ENCODE peak calls at places on chromosomes 5 and 9, in four cellular contexts. H is NB4, B is prostate gland, X is breast epithelium. L is an unnamed sample.

GRCh38 chr9:133204335-133204992 is 4.6 kb downstream of the OBP2B start:
- DNase-seq in B (no peak), H (no peak), X (no peak), L (no peak)

GRCh38 chr9:15357050-15357653 is 50.1 kb upstream of the TTC39B start:
- DNase-seq in X (no peak), H (peak), B (no peak), L (peak)

GRCh38 chr9:135179976-135180375 is 92.5 kb downstream of the OLFM1 start:
- DNase-seq in B (no peak), H (no peak), X (no peak), L (no peak)

GRCh38 chr9:69871143-69871834 is 50.7 kb downstream of the CFAP95 start:
- DNase-seq in H (no peak), X (no peak), B (no peak), L (no peak)

GRCh38 chr5:125262782-125263181 is 516.3 kb upstream of the ZNF608 start:
- DNase-seq in H (no peak), B (no peak), X (no peak), L (no peak)

GRCh38 chr5:78000191-78000590 is 224.1 kb upstream of the TBCA start:
- DNase-seq in H (no peak), X (no peak), B (no peak), L (no peak)

GRCh38 chr5:174719211-174719610 is 5.2 kb upstream of the MSX2 start:
- DNase-seq in X (no peak), H (no peak), B (no peak), L (no peak)

GRCh38 chr5:43017438-43017820 is 22.7 kb downstream of the ANXA2R start:
- DNase-seq in H (peak), X (no peak), B (no peak), L (peak)

GRCh38 chr9:70484232-70485130 is 70.0 kb upstream of the KLF9 start:
- DNase-seq in H (peak), B (peak), X (no peak), L (peak)

GRCh38 chr5:8577792-8578191 is 708.8 kb downstream of the MTRR start:
- DNase-seq in X (no peak), B (no peak), H (no peak), L (no peak)

GRCh38 chr9:135902655-135903357 is 4.5 kb downstream of the CAMSAP1 start:
- DNase-seq in B (peak), X (no peak), H (no peak), L (no peak)

GRCh38 chr5:84715686-84716085 is 331.0 kb upstream of the EDIL3 start:
- DNase-seq in B (no peak), X (no peak), H (no peak), L (no peak)

GRCh38 chr5:38802125-38802524 is 43.7 kb upstream of the OSMR start:
- DNase-seq in B (no peak), H (no peak), X (no peak), L (no peak)

GRCh38 chr9:132582786-132583583 is 579 bp downstream of the BARHL1 start:
- DNase-seq in H (no peak), B (no peak), X (no peak), L (no peak)

GRCh38 chr5:125153231-125153630 is 406.8 kb upstream of the ZNF608 start:
- DNase-seq in B (no peak), H (no peak), X (no peak), L (no peak)

GRCh38 chr5:160938532-160938931 is 86.5 kb upstream of the ATP10B start:
- DNase-seq in B (no peak), H (peak), X (no peak), L (no peak)

GRCh38 chr5:172455511-172456061 is 1.3 kb upstream of the SH3PXD2B start:
- DNase-seq in X (no peak), B (no peak), H (no peak), L (no peak)

GRCh38 chr5:57386958-57387357 is 95.7 kb downstream of the ACTBL2 start:
- DNase-seq in X (no peak), B (no peak), H (peak), L (no peak)

GRCh38 chr5:140151719-140152609 is 23.0 kb upstream of the CYSTM1 start:
- DNase-seq in B (peak), H (no peak), X (no peak), L (no peak)

GRCh38 chr9:82961504-82962125 is 101.3 kb downstream of the RASEF start:
- DNase-seq in H (peak), X (peak), B (peak), L (peak)

GRCh38 chr5:67300321-67300720 is 103.7 kb upstream of the CD180 start:
- DNase-seq in X (no peak), H (no peak), B (no peak), L (no peak)

GRCh38 chr9:135849186-135849585 is 58.2 kb downstream of the CAMSAP1 start:
- DNase-seq in X (no peak), B (no peak), H (no peak), L (no peak)

GRCh38 chr5:87127426-87127825 is 140.3 kb upstream of the RASA1 start:
- DNase-seq in B (no peak), X (no peak), H (no peak), L (no peak)

GRCh38 chr5:74186351-74187315 is 453.9 kb downstream of the ENC1 start:
- DNase-seq in X (no peak), H (no peak), B (no peak), L (no peak)

GRCh38 chr9:21402387-21403247 is 6.3 kb upstream of the IFNA8 start:
- DNase-seq in B (no peak), X (no peak), H (no peak), L (no peak)

GRCh38 chr9:33506626-33507370 is 17.3 kb upstream of the ANKRD18B start:
- DNase-seq in X (no peak), H (no peak), B (no peak), L (peak)

GRCh38 chr9:87651431-87651830 is 74.5 kb upstream of the CTSL start:
- DNase-seq in B (no peak), H (no peak), X (no peak), L (no peak)

GRCh38 chr5:98258939-98259338 is 514.5 kb upstream of the RGMB start:
- DNase-seq in X (no peak), H (no peak), B (no peak), L (no peak)

GRCh38 chr5:142110046-142110531 is 1.5 kb downstream of the NDFIP1 start:
- DNase-seq in B (no peak), H (peak), X (no peak), L (peak)

GRCh38 chr5:173888473-173889135 is 455 bp downstream of the CPEB4 start:
- DNase-seq in H (peak), B (no peak), X (no peak), L (peak)

DNA sequence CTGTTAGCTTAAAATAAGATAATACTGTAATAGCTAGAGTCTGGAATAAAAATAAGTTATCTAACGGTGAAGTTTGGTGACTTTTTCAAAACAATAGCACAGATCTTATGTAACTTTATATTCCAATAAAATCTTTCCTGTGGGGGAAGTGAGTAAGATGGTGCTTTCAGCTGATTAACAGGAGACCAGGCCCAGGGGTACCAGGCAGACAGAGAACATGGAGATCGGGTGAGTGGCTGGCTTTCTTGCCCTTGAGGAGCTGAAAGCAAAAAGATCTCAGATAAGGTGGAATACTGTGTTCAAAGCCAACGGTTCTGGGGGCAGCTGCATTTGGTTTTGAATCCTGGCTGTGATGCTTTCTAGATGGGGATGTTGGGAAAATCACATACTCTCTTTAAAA is 61.3 kb downstream of the MAT2B start:
- DNase-seq in B (no peak), X (no peak), H (no peak), L (no peak)
- TF ChIP-seq POLR2A in B (no peak), X (no peak), H (no peak), L (no peak)

GRCh38 chr5:177117441-177118045 is 16.0 kb upstream of the NSD1 start:
- DNase-seq in H (no peak), X (no peak), B (no peak), L (no peak)

GRCh38 chr5:177113566-177114424 is 19.8 kb upstream of the NSD1 start:
- DNase-seq in X (peak), H (peak), B (peak), L (peak)

GRCh38 chr5:177111720-177112394 is 21.7 kb upstream of the NSD1 start:
- DNase-seq in X (no peak), H (peak), B (no peak), L (peak)

GRCh38 chr5:177112589-177113220 is 20.9 kb upstream of the NSD1 start:
- DNase-seq in B (no peak), H (no peak), X (no peak), L (no peak)

GRCh38 chr5:177116631-177117373 is 16.8 kb upstream of the NSD1 start:
- DNase-seq in B (peak), X (peak), H (no peak), L (peak)
- TF ChIP-seq POLR2A in B (no peak), X (no peak), H (no peak), L (peak)

DNA sequence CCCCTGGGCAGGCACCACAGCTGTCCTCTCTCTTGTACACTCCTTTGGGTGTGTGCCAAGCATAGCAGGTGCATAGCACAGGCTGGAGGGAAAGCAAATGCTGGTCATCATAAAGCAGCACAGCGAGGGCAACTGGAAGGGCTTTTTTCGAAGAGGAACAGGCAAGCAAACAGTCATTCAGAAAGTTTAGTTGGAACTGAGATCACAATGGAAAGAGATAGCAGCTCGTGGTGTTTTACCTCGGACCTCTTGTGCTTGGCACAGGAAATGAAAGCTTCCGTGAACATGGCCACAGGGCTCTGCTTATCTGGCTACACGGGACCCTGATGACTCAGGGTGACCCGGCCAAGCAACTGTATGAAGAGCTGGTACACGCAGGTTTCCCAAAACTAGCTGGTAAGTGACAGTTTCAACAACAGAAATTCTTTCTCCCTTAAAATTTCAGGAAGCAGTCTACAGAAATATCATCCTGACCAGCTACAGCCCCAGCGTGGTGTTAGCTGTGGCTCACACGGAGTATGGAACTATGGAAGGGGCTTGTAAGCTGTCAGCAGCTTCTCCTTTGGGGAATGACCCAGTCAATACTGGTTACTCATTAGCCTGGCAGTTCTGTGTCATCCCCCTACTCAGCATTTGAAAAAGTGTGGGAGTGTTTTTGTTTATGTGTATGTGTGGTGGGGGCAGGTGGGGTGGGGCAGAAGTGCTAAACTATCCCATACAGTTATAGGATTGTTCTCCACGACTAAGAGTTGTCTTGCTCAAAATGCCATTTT is 48.1 kb downstream of the POC5 start:
- DNase-seq in H (peak), X (no peak), B (no peak), L (peak)
- TF ChIP-seq POLR2A in H (peak), X (no peak), B (no peak), L (peak)

GRCh38 chr5:72010395-72010794 is 96.9 kb upstream of the MAP1B start:
- DNase-seq in H (no peak), X (no peak), B (peak), L (no peak)

GRCh38 chr5:72007336-72008111 is 99.8 kb upstream of the MAP1B start:
- DNase-seq in B (no peak), H (no peak), X (no peak), L (no peak)

GRCh38 chr5:72013741-72014703 is 93.3 kb upstream of the MAP1B start:
- DNase-seq in X (no peak), B (no peak), H (no peak), L (no peak)

GRCh38 chr5:72005676-72006075 is 101.6 kb upstream of the MAP1B start:
- DNase-seq in X (no peak), H (no peak), B (no peak), L (no peak)

DNA sequence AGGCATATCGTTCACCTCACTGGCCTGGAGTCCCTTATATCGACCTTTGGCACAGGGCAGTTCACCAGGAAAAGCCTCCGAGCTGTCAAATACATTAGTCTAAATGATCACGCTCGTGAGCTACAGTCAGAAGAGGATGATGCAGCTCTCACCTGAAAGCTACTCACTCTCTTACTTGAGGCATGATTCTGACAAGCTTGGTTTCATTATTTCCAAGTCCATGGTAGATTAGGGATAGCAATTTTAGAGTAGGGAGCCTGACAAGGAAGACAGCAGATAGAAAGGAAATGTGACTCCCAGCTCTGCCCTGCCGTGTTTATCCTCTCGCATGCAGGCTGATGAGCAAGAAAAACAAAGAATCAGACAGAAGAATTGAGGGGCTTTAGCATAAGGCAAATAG is 98.0 kb upstream of the MAP1B start:
- DNase-seq in H (no peak), B (no peak), X (no peak), L (no peak)
- TF ChIP-seq POLR2A in H (no peak), B (no peak), X (no peak), L (no peak)

GRCh38 chr5:132736853-132737833 is at the start of gene KIF3A:
- DNase-seq in H (peak), B (peak), X (peak), L (peak)
- TF ChIP-seq POLR2A in H (peak), B (peak), X (no peak), L (no peak)

DNA sequence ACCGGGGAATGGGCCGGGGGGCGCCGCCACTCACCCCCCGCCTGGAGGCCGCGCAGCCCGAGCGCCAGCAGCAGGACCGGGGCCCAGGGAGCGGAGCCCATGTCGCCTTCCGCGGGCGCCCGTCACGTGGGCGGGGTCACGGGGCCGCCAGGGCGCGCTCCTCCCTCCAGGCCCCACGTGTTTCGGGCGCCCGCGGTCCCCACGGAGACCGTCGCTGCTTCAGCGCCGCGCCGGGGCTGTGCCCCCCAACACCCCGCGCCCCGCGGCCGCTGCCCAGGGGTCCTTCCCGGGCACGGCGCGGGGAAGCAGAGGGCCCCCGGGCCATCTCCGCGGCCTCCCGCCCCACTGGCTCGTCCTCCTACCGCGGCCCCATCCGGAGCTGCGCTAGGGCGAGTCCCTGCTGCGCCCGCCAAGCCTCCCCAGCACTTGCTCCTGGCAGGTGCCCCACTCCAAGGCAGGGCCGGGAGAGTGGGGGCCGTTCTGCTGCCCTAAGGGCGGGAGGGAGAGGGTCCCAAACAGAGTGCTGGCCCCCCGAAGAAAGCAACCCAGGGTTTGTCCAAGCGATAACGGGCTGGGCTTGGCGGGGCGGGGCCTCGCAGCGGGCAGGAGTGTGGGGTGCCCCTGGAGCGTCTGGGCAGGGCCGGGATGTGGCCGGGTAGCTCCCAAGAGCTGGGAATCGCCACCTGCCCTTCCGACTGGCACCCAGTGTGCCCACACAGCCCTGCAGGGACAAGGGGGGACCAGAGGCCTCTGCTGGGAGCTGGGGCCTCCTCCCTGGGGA is at the start of gene DPP7:
- DNase-seq in H (peak), B (peak), X (no peak), L (peak)
- TF ChIP-seq POLR2A in H (peak), B (peak), X (no peak), L (peak)

GRCh38 chr5:123535648-123536047 is 23.7 kb downstream of the CSNK1G3 start:
- DNase-seq in H (no peak), X (no peak), B (no peak), L (no peak)
- TF ChIP-seq POLR2A in H (no peak), X (no peak), B (no peak), L (no peak)

GRCh38 chr5:95730730-95731570 is at the start of gene RHOBTB3:
- DNase-seq in H (peak), B (peak), X (peak), L (peak)
- TF ChIP-seq POLR2A in H (peak), B (peak), X (peak), L (peak)

L was measured in erythroblast.